ENCODE peak calls at places on chromosomes 16 and 17, in four cellular contexts. One of them, this sample, is unnamed.

GRCh38 chr16:11224894-11225676 is 30.9 kb downstream of the SOCS1 start:
- DNase-seq in aorta: no peak
- DNase-seq in adrenal gland: peak; percentile 52
- DNase-seq in GM18507: peak; percentile 88
- DNase-seq in this sample: no peak

GRCh38 chr17:1683489-1683888 is 1.2 kb downstream of the PRPF8 start:
- DNase-seq in aorta: no peak
- DNase-seq in adrenal gland: no peak
- DNase-seq in GM18507: no peak
- DNase-seq in this sample: no peak

GRCh38 chr17:4229627-4230026 is 34.2 kb downstream of the ANKFY1 start:
- DNase-seq in aorta: peak; percentile 65
- DNase-seq in adrenal gland: peak; percentile 87
- DNase-seq in GM18507: no peak
- DNase-seq in this sample: peak; percentile 85

GRCh38 chr17:76405967-76406647 is 21.7 kb downstream of the SPHK1 start:
- DNase-seq in aorta: peak; percentile 73
- DNase-seq in adrenal gland: peak; percentile 44
- DNase-seq in GM18507: no peak
- DNase-seq in this sample: peak; percentile 84

GRCh38 chr16:88331989-88332920 is 50.5 kb upstream of the ZNF469 start:
- DNase-seq in aorta: peak; percentile 92
- DNase-seq in adrenal gland: peak; percentile 77
- DNase-seq in GM18507: no peak
- DNase-seq in this sample: peak; percentile 96

GRCh38 chr16:87129771-87130170 is 187.4 kb downstream of the C16orf95 start:
- DNase-seq in aorta: no peak
- DNase-seq in adrenal gland: no peak
- DNase-seq in GM18507: no peak
- DNase-seq in this sample: peak; percentile 34

GRCh38 chr17:64572682-64573154 is 65.9 kb downstream of the CEP95 start:
- DNase-seq in aorta: no peak
- DNase-seq in adrenal gland: no peak
- DNase-seq in GM18507: no peak
- DNase-seq in this sample: no peak

GRCh38 chr16:10612649-10613179 is 32.3 kb upstream of the EMP2 start:
- DNase-seq in aorta: no peak
- DNase-seq in adrenal gland: no peak
- DNase-seq in GM18507: no peak
- DNase-seq in this sample: no peak

GRCh38 chr17:13323990-13324389 is 277.7 kb downstream of the HS3ST3A1 start:
- DNase-seq in aorta: no peak
- DNase-seq in adrenal gland: no peak
- DNase-seq in GM18507: no peak
- DNase-seq in this sample: no peak

GRCh38 chr16:67661101-67661661 is 421 bp downstream of the PARD6A start:
- DNase-seq in aorta: no peak
- DNase-seq in adrenal gland: no peak
- DNase-seq in GM18507: no peak
- DNase-seq in this sample: no peak

GRCh38 chr16:65598626-65599025 is 476.8 kb upstream of the CDH11 start:
- DNase-seq in aorta: no peak
- DNase-seq in adrenal gland: no peak
- DNase-seq in GM18507: no peak
- DNase-seq in this sample: no peak

GRCh38 chr17:3978421-3979275 is 14.4 kb upstream of the ATP2A3 start:
- DNase-seq in aorta: peak; percentile 54
- DNase-seq in adrenal gland: no peak
- DNase-seq in GM18507: no peak
- DNase-seq in this sample: no peak

GRCh38 chr17:49848019-49848473 is at the start of gene TAC4:
- DNase-seq in aorta: peak; percentile 28
- DNase-seq in adrenal gland: no peak
- DNase-seq in GM18507: no peak
- DNase-seq in this sample: peak; percentile 18